ENCODE peak calls at places on chromosomes 7 and 10, in five cellular contexts. One of them, this sample, is unnamed. For H3K4me1, the result is how much of the 10 kb centered on the place peaks cover.

GRCh38 chr7:141557360-141557759 is 6.2 kb downstream of the AGK start:
- DNase-seq in neural progenitor cell: no peak
- DNase-seq in psoas muscle: no peak
- DNase-seq in upper lobe of right lung: no peak
- DNase-seq in HepG2: no peak
- DNase-seq in this sample: no peak

GRCh38 chr10:75072727-75073126 is 38.7 kb upstream of the SAMD8 start:
- DNase-seq in neural progenitor cell: no peak
- DNase-seq in psoas muscle: no peak
- DNase-seq in upper lobe of right lung: no peak
- DNase-seq in HepG2: no peak
- DNase-seq in this sample: no peak

GRCh38 chr10:116324227-116324950 is at the start of gene CCDC172:
- DNase-seq in neural progenitor cell: no peak
- DNase-seq in psoas muscle: peak
- DNase-seq in upper lobe of right lung: no peak
- DNase-seq in HepG2: no peak
- DNase-seq in this sample: no peak

GRCh38 chr7:41584746-41585145 is 118.1 kb downstream of the INHBA start:
- DNase-seq in neural progenitor cell: no peak
- DNase-seq in psoas muscle: no peak
- DNase-seq in upper lobe of right lung: no peak
- DNase-seq in HepG2: no peak
- DNase-seq in this sample: no peak

GRCh38 chr7:34165466-34165865 is 260.1 kb downstream of the BMPER start:
- DNase-seq in neural progenitor cell: no peak
- DNase-seq in psoas muscle: no peak
- DNase-seq in upper lobe of right lung: no peak
- DNase-seq in HepG2: no peak
- DNase-seq in this sample: no peak

GRCh38 chr10:23755557-23755956 is 316.7 kb downstream of the OTUD1 start:
- DNase-seq in neural progenitor cell: no peak
- DNase-seq in psoas muscle: no peak
- DNase-seq in upper lobe of right lung: no peak
- DNase-seq in HepG2: no peak
- DNase-seq in this sample: no peak

GRCh38 chr10:22230331-22230833 is 12.6 kb upstream of the EBLN1 start:
- DNase-seq in neural progenitor cell: peak
- DNase-seq in psoas muscle: no peak
- DNase-seq in upper lobe of right lung: no peak
- DNase-seq in HepG2: no peak
- DNase-seq in this sample: no peak

GRCh38 chr10:61480226-61480625 is 27.0 kb upstream of the TMEM26 start:
- DNase-seq in neural progenitor cell: no peak
- DNase-seq in psoas muscle: no peak
- DNase-seq in upper lobe of right lung: no peak
- DNase-seq in HepG2: no peak
- DNase-seq in this sample: no peak

GRCh38 chr10:72013202-72013945 is 49.2 kb downstream of the CHST3 start:
- DNase-seq in neural progenitor cell: no peak
- DNase-seq in psoas muscle: peak
- DNase-seq in upper lobe of right lung: no peak
- DNase-seq in HepG2: no peak
- DNase-seq in this sample: no peak

GRCh38 chr7:69564454-69565417 is 33.5 kb upstream of the AUTS2 start:
- DNase-seq in neural progenitor cell: no peak
- DNase-seq in psoas muscle: no peak
- DNase-seq in upper lobe of right lung: no peak
- DNase-seq in HepG2: peak
- DNase-seq in this sample: no peak

GRCh38 chr10:80324086-80324485 is 32.5 kb downstream of the DYDC1 start:
- DNase-seq in neural progenitor cell: no peak
- DNase-seq in psoas muscle: no peak
- DNase-seq in upper lobe of right lung: no peak
- DNase-seq in HepG2: no peak
- DNase-seq in this sample: no peak

GRCh38 chr10:43124574-43125273 is 13.5 kb upstream of the CSGALNACT2 start:
- DNase-seq in neural progenitor cell: no peak
- DNase-seq in psoas muscle: peak
- DNase-seq in upper lobe of right lung: no peak
- DNase-seq in HepG2: no peak
- DNase-seq in this sample: no peak

GRCh38 chr7:82036146-82036886 is 266.5 kb upstream of the HGF start:
- DNase-seq in neural progenitor cell: no peak
- DNase-seq in psoas muscle: no peak
- DNase-seq in upper lobe of right lung: no peak
- DNase-seq in HepG2: no peak
- DNase-seq in this sample: no peak

GRCh38 chr7:130945411-130945811 is 211.4 kb upstream of the KLF14 start:
- DNase-seq in neural progenitor cell: no peak
- DNase-seq in psoas muscle: no peak
- DNase-seq in upper lobe of right lung: no peak
- DNase-seq in HepG2: no peak
- DNase-seq in this sample: no peak
- H3K4me1 ChIP-seq in neural progenitor cell: under half
- H3K4me1 ChIP-seq in psoas muscle: half or more
- H3K4me1 ChIP-seq in upper lobe of right lung: under half
- H3K4me1 ChIP-seq in HepG2: half or more
- H3K4me1 ChIP-seq in this sample: half or more

DNA sequence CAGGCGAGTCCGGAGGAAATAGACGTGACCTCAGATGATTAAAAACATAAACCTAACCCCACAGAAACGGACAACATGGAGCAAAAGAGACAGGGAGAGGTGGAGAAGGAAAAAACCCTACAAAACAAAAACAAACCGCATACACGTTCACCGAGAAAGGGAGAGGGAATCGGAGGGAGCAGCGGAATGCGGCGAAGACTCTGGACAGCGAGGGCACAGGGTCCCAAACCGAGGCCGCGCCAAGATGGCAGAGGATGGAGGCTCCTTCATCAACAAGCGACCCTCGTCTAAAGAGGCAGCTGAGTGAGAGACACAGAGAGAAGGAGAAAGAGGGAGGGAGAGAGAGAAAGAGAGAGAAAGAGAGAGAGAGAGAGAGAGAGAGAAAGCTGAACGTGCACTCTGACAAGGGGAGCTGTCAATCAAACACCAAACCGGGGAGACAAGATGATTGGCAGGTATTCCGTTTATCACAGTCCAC is 5.7 kb downstream of the EMX2 start:
- DNase-seq in neural progenitor cell: peak
- DNase-seq in psoas muscle: no peak
- DNase-seq in upper lobe of right lung: no peak
- DNase-seq in HepG2: no peak
- DNase-seq in this sample: no peak
- H3K4me3 ChIP-seq in neural progenitor cell: peak
- H3K4me3 ChIP-seq in psoas muscle: no peak
- H3K4me3 ChIP-seq in upper lobe of right lung: no peak
- H3K4me3 ChIP-seq in HepG2: no peak
- H3K4me3 ChIP-seq in this sample: no peak

DNA sequence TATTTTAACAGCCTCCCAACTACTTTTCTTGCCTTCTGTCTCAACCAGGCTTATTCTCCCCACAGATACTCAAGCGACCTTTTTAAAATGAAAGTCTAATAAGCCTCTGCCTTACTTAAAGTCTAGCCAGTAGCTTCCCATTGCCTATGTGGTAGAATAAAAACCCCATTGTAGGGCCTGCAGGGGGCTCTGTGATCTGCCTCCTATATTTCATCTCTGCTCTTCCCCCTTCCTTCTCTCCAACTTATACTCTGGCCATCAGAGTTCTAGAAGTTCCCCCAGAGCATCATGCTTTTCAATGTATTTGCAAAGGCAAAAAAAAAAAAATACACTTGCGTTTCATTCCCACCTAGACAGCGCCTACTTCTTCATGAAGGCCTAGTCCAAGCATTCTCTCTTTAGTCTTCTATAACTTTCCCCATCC is 167.7 kb upstream of the ADO start:
- DNase-seq in neural progenitor cell: no peak
- DNase-seq in psoas muscle: no peak
- DNase-seq in upper lobe of right lung: no peak
- DNase-seq in HepG2: no peak
- DNase-seq in this sample: no peak
- TF ChIP-seq CTCF in neural progenitor cell: peak
- TF ChIP-seq CTCF in psoas muscle: no peak
- TF ChIP-seq CTCF in upper lobe of right lung: no peak
- TF ChIP-seq CTCF in HepG2: no peak
- TF ChIP-seq CTCF in this sample: no peak

DNA sequence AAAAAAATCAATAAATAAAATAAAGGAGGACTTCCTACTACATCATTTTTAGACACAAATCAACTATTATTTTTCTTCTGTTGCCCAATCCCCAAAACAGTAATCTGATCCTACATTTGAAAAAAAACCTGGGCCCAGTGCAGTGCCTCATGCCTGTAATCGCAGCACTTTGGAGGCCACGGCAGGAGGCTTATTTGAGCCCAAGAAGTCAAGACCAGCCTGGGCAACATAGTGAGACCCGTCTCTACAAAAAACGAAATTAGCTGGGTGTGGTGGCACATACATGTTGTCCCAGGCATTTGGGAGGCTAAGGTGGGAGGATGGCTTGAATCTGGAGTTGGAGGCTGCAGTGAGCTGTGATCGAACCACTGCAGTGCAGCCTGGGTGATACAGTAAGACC is 2.7 kb upstream of the GTF2I start:
- DNase-seq in neural progenitor cell: no peak
- DNase-seq in psoas muscle: no peak
- DNase-seq in upper lobe of right lung: no peak
- DNase-seq in HepG2: no peak
- DNase-seq in this sample: no peak
- H3K4me1 ChIP-seq in neural progenitor cell: under half
- H3K4me1 ChIP-seq in psoas muscle: under half
- H3K4me1 ChIP-seq in upper lobe of right lung: under half
- H3K4me1 ChIP-seq in HepG2: under half
- H3K4me1 ChIP-seq in this sample: under half

GRCh38 chr10:89413398-89413912 is 913 bp upstream of the IFIT5 start:
- DNase-seq in neural progenitor cell: no peak
- DNase-seq in psoas muscle: no peak
- DNase-seq in upper lobe of right lung: no peak
- DNase-seq in HepG2: no peak
- DNase-seq in this sample: no peak
- H3K4me3 ChIP-seq in neural progenitor cell: no peak
- H3K4me3 ChIP-seq in psoas muscle: peak
- H3K4me3 ChIP-seq in upper lobe of right lung: peak
- H3K4me3 ChIP-seq in HepG2: peak
- H3K4me3 ChIP-seq in this sample: peak

GRCh38 chr10:65808687-65809333 is 1117.0 kb upstream of the LRRTM3 start:
- DNase-seq in neural progenitor cell: no peak
- DNase-seq in psoas muscle: no peak
- DNase-seq in upper lobe of right lung: no peak
- DNase-seq in HepG2: no peak
- DNase-seq in this sample: no peak
- TF ChIP-seq CTCF in neural progenitor cell: no peak
- TF ChIP-seq CTCF in psoas muscle: no peak
- TF ChIP-seq CTCF in upper lobe of right lung: no peak
- TF ChIP-seq CTCF in HepG2: no peak
- TF ChIP-seq CTCF in this sample: no peak

GRCh38 chr10:92298487-92298886 is 7.5 kb downstream of the MARCHF5 start:
- DNase-seq in neural progenitor cell: no peak
- DNase-seq in psoas muscle: peak
- DNase-seq in upper lobe of right lung: no peak
- DNase-seq in HepG2: no peak
- DNase-seq in this sample: no peak
- H3K4me1 ChIP-seq in neural progenitor cell: under half
- H3K4me1 ChIP-seq in psoas muscle: under half
- H3K4me1 ChIP-seq in upper lobe of right lung: under half
- H3K4me1 ChIP-seq in HepG2: under half
- H3K4me1 ChIP-seq in this sample: under half

GRCh38 chr10:34017281-34017680 is 682.8 kb upstream of the NRP1 start:
- DNase-seq in neural progenitor cell: peak
- DNase-seq in psoas muscle: no peak
- DNase-seq in upper lobe of right lung: no peak
- DNase-seq in HepG2: no peak
- DNase-seq in this sample: no peak

GRCh38 chr10:34018129-34018528 is 683.7 kb upstream of the NRP1 start:
- DNase-seq in neural progenitor cell: no peak
- DNase-seq in psoas muscle: no peak
- DNase-seq in upper lobe of right lung: no peak
- DNase-seq in HepG2: no peak
- DNase-seq in this sample: no peak

GRCh38 chr10:34016541-34016940 is 682.1 kb upstream of the NRP1 start:
- DNase-seq in neural progenitor cell: no peak
- DNase-seq in psoas muscle: no peak
- DNase-seq in upper lobe of right lung: no peak
- DNase-seq in HepG2: no peak
- DNase-seq in this sample: no peak

GRCh38 chr10:34015700-34016099 is 681.2 kb upstream of the NRP1 start:
- DNase-seq in neural progenitor cell: no peak
- DNase-seq in psoas muscle: no peak
- DNase-seq in upper lobe of right lung: no peak
- DNase-seq in HepG2: no peak
- DNase-seq in this sample: no peak

DNA sequence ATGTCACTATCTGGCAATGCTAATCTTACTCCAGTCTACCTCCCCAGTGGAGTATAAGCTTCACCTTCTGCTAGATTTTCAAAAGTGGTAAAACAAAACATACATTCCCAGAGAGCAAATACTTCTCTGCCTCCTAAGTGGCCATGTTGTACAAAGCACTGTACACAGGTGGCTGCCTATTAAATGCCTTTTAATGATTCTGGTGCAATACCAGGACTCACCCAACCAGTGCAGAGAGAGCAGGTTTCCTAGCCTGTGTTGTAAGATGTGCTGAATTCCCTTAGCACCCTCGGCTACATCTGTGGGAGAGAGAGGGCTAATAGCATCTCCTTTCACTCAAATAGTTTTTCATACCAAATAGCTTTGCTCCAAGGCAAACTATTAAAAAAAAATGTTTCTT is 684.3 kb upstream of the NRP1 start:
- DNase-seq in neural progenitor cell: no peak
- DNase-seq in psoas muscle: no peak
- DNase-seq in upper lobe of right lung: no peak
- DNase-seq in HepG2: no peak
- DNase-seq in this sample: no peak
- H3K4me3 ChIP-seq in neural progenitor cell: no peak
- H3K4me3 ChIP-seq in psoas muscle: no peak
- H3K4me3 ChIP-seq in upper lobe of right lung: no peak
- H3K4me3 ChIP-seq in HepG2: no peak
- H3K4me3 ChIP-seq in this sample: no peak

GRCh38 chr7:16130127-16131110 is 290.9 kb downstream of the CRPPA start:
- DNase-seq in neural progenitor cell: no peak
- DNase-seq in psoas muscle: no peak
- DNase-seq in upper lobe of right lung: no peak
- DNase-seq in HepG2: no peak
- DNase-seq in this sample: no peak

GRCh38 chr7:16129431-16130126 is 291.8 kb downstream of the CRPPA start:
- DNase-seq in neural progenitor cell: no peak
- DNase-seq in psoas muscle: no peak
- DNase-seq in upper lobe of right lung: no peak
- DNase-seq in HepG2: no peak
- DNase-seq in this sample: no peak
- TF ChIP-seq CTCF in neural progenitor cell: no peak
- TF ChIP-seq CTCF in psoas muscle: no peak
- TF ChIP-seq CTCF in upper lobe of right lung: no peak
- TF ChIP-seq CTCF in HepG2: no peak
- TF ChIP-seq CTCF in this sample: no peak

This sample was measured in lower lobe of right lung.